ENCODE peak calls at places on chromosome 1, in five cellular contexts. K is ovary; Q is CD8-positive, alpha-beta T cell; T is Peyer's patch; R is prostate gland. F is an unnamed sample.
A peak's percentile ranks its signal among the peaks of the same experiment; 100 is the strongest.

GRCh38 chr1:119449964-119450363 is 35.0 kb downstream of the HSD3B2 start:
- DNase-seq in K (no peak), Q (no peak), T (no peak), R (no peak), F (no peak)

GRCh38 chr1:16605532-16605931 is 7.8 kb downstream of the NBPF1 start:
- DNase-seq in K (no peak), Q (no peak), T (no peak), R (peak; percentile 7), F (no peak)

GRCh38 chr1:170790175-170790574 is 126.2 kb downstream of the PRRX1 start:
- DNase-seq in K (no peak), Q (no peak), T (no peak), R (no peak), F (no peak)

GRCh38 chr1:109640285-109640865 is 15.5 kb upstream of the GSTM4 start:
- DNase-seq in K (peak; percentile 92), Q (peak; percentile 79), T (peak; percentile 93), R (peak; percentile 75), F (peak; percentile 86)

GRCh38 chr1:225470210-225470609 is 42.4 kb upstream of the LBR start:
- DNase-seq in K (no peak), Q (no peak), T (no peak), R (no peak), F (no peak)

GRCh38 chr1:57544345-57544744 is 120.5 kb upstream of the DAB1 start:
- DNase-seq in K (no peak), Q (no peak), T (no peak), R (no peak), F (no peak)

GRCh38 chr1:27487927-27488522 is 1.9 kb downstream of the WASF2 start:
- DNase-seq in K (no peak), Q (no peak), T (no peak), R (no peak), F (no peak)

GRCh38 chr1:159867322-159868064 is 5.0 kb upstream of the VSIG8 start:
- DNase-seq in K (peak; percentile 52), Q (no peak), T (peak; percentile 86), R (peak; percentile 48), F (no peak)

GRCh38 chr1:43149889-43150288 is 22.2 kb downstream of the EBNA1BP2 start:
- DNase-seq in K (no peak), Q (no peak), T (no peak), R (no peak), F (no peak)

DNA sequence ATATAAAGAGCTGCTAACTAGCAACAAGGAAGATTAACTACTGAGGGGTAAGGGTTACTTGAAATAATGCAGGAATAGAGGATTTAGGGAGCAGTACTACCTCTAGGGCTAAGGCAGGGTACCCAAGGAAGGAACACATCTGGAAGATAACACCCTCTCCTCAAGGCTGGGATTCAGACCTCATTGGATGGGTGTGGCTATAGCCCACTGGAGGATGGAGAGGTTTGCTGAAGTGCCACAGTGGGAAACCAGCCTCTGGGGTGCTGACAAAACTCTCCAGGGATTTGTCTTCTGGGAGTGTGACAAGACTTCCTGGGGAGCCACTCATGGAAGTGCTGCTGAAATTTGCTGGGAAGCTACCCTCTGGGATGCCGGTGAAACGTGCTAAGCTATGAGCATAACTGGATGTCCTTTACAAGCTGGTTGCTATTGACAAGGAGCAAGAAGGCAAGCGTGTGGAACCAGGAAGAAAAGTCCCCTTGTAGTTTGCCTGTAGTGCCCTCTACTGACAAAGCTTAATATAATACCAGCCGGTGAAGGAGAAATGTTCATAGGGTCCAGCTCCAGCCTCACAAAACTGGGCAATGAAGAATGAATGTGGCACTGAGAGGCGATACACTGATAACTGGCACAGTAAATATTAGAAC is 122.8 kb upstream of the USP24 start:
- DNase-seq in K (no peak), Q (no peak), T (no peak), R (no peak), F (no peak)
- TF ChIP-seq CTCF in K (no peak), Q (no peak), T (no peak), R (peak; percentile 39), F (no peak)

GRCh38 chr1:230537456-230537855 is 104.8 kb upstream of the COG2 start:
- DNase-seq in K (no peak), Q (no peak), T (no peak), R (no peak), F (no peak)
- TF ChIP-seq CTCF in K (no peak), Q (no peak), T (no peak), R (no peak), F (no peak)

GRCh38 chr1:227465256-227465655 is 98.1 kb upstream of the ZNF678 start:
- DNase-seq in K (no peak), Q (no peak), T (no peak), R (no peak), F (no peak)
- TF ChIP-seq CTCF in K (no peak), Q (no peak), T (no peak), R (no peak), F (no peak)

DNA sequence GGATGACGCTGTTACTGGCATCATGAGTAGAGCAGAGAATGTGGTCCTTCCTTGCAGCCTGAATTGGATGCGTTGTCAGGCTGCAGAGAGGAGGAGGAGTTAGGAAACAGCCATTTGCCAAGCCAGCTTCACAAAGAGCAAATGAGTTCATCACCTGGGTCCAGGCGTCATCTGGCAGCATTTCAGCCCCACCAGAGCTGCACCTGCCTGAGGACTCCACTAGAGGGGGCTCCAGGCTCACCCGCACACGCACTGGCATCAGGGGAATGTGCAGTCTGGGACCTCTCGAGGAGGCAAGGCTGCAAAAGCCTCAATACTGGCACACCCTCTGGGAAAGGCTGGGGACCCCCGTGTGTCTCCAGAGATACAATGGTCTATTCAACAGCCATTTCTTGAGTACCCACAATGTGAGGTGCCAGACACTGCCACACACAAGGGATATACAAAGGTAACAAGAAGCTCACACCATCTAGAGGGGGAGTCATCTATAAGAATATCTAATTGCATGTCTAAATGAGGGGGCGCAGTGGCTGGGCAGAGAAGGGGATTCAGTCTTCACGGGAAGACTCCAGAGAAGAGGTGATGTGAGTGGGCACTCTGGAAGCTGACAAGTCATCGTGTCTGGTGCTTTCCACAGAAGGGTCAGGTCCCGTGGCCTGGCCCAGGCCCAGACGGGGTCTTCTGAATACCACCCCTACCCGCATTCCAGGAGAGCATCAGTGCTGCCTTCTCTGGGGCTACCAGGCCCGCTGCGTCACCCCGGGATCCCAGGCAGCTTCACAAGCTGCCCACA is 53.5 kb upstream of the CNTN2 start:
- DNase-seq in K (peak; percentile 82), Q (peak; percentile 17), T (peak; percentile 67), R (peak; percentile 35), F (peak; percentile 34)
- TF ChIP-seq CTCF in K (peak; percentile 63), Q (peak; percentile 63), T (peak; percentile 63), R (peak; percentile 89), F (no peak)

GRCh38 chr1:70146488-70146887 is 58.9 kb downstream of the LRRC40 start:
- DNase-seq in K (no peak), Q (no peak), T (no peak), R (no peak), F (no peak)

GRCh38 chr1:70140343-70140742 is 65.0 kb downstream of the LRRC40 start:
- DNase-seq in K (no peak), Q (no peak), T (no peak), R (no peak), F (no peak)

GRCh38 chr1:70140894-70141293 is 64.5 kb downstream of the LRRC40 start:
- DNase-seq in K (no peak), Q (no peak), T (no peak), R (no peak), F (no peak)

GRCh38 chr1:70142120-70142519 is 63.3 kb downstream of the LRRC40 start:
- DNase-seq in K (no peak), Q (no peak), T (no peak), R (no peak), F (no peak)

DNA sequence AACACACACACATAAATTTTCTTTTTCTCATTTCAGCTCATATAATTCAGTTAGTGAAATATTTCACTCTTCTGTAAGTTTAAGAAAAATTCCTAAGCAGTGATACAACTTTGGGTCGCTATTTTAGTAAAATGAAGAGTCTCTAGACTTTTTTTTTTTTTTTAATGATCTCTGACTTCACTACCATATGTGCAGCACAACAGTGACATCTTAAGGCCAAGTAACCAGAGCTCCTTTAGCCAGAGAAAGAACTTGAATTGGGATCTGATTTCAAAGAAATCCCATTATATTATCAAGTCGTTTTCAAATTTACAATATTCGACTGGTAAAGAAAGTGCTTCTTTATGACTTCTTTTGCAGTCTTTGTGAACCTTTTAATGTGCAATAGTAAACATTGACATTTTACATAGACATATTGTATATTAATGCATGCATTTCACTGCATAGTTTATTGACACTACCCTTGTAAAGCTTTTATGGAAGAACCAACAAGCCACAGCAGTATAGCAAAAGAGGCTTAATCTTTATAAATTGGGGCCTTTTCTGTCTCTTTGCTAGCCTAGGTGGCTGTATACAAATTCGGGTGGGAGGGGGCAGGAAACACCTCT is 62.2 kb downstream of the LRRC40 start:
- DNase-seq in K (no peak), Q (no peak), T (no peak), R (no peak), F (no peak)
- TF ChIP-seq CTCF in K (no peak), Q (no peak), T (no peak), R (no peak), F (no peak)